ENCODE peak calls at places on chromosome 6, in five cellular contexts. C is BE2C, W is endothelial cell, H is A673, L is AG04450. V is an unnamed sample.

GRCh38 chr6:31114970-31115849 is 610 bp downstream of the PSORS1C1 start:
- DNase-seq in C (no peak), W (no peak), L (no peak), H (peak; percentile 64), V (no peak)

GRCh38 chr6:113997106-113997505 is 26.2 kb upstream of the HDAC2 start:
- DNase-seq in C (no peak), L (peak; percentile 50), H (no peak), W (no peak), V (no peak)

GRCh38 chr6:6614096-6614964 is 25.8 kb downstream of the LY86 start:
- DNase-seq in W (no peak), L (no peak), H (no peak), C (no peak), V (no peak)

GRCh38 chr6:64010010-64010409 is 374.4 kb downstream of the PHF3 start:
- DNase-seq in L (no peak), H (no peak), C (peak; percentile 35), W (no peak), V (no peak)

GRCh38 chr6:127900935-127901334 is at the start of gene THEMIS:
- DNase-seq in W (no peak), L (no peak), H (no peak), C (no peak), V (no peak)

GRCh38 chr6:150730801-150731445 is 131.2 kb downstream of the PLEKHG1 start:
- DNase-seq in W (no peak), L (no peak), H (no peak), C (no peak), V (no peak)

GRCh38 chr6:85186546-85187170 is 263.2 kb upstream of the NT5E start:
- DNase-seq in W (no peak), L (no peak), C (no peak), H (no peak), V (no peak)

GRCh38 chr6:128870751-128871150 is 12.2 kb upstream of the LAMA2 start:
- DNase-seq in L (no peak), H (no peak), W (no peak), C (no peak), V (no peak)

GRCh38 chr6:95119927-95120326 is 457.4 kb upstream of the MANEA start:
- DNase-seq in H (no peak), C (no peak), W (no peak), L (no peak), V (no peak)

GRCh38 chr6:37906121-37906520 is 86.6 kb downstream of the ZFAND3 start:
- DNase-seq in L (no peak), H (no peak), W (no peak), C (no peak), V (no peak)

GRCh38 chr6:113411006-113411405 is 446.1 kb upstream of the MARCKS start:
- DNase-seq in W (no peak), C (no peak), L (no peak), H (no peak), V (no peak)

GRCh38 chr6:143457563-143458359 is 7.2 kb downstream of the PEX3 start:
- DNase-seq in W (no peak), C (no peak), L (no peak), H (no peak), V (no peak)

GRCh38 chr6:168272379-168273011 is 47.1 kb downstream of the DACT2 start:
- DNase-seq in L (no peak), H (no peak), W (no peak), C (peak; percentile 62), V (no peak)

GRCh38 chr6:82783587-82784253 is 281.9 kb downstream of the UBE3D start:
- DNase-seq in L (no peak), C (no peak), H (peak; percentile 59), W (no peak), V (no peak)

GRCh38 chr6:56914791-56915658 is 39.9 kb upstream of the BEND6 start:
- DNase-seq in C (peak; percentile 12), H (no peak), L (no peak), W (no peak), V (no peak)

GRCh38 chr6:125867483-125867935 is 76.7 kb downstream of the NCOA7 start:
- DNase-seq in W (no peak), H (peak; percentile 6), C (peak; percentile 28), L (peak; percentile 33), V (no peak)

GRCh38 chr6:90393232-90393884 is 96.7 kb upstream of the BACH2 start:
- DNase-seq in H (peak; percentile 66), C (peak; percentile 51), W (peak; percentile 73), L (peak; percentile 32), V (no peak)

GRCh38 chr6:139644821-139645220 is 270.4 kb upstream of the CITED2 start:
- DNase-seq in W (no peak), H (no peak), L (no peak), C (no peak), V (no peak)

GRCh38 chr6:104325341-104326172 is 534.2 kb downstream of the HACE1 start:
- DNase-seq in L (no peak), C (peak; percentile 25), W (peak; percentile 20), H (peak; percentile 69), V (peak; percentile 27)

GRCh38 chr6:56091159-56091869 is 156.1 kb downstream of the COL21A1 start:
- DNase-seq in L (peak; percentile 58), C (no peak), H (peak; percentile 71), W (no peak), V (no peak)

GRCh38 chr6:91895592-91895991 is 1308.7 kb upstream of the MAP3K7 start:
- DNase-seq in H (no peak), C (no peak), L (no peak), W (no peak), V (no peak)

GRCh38 chr6:144289006-144289405 is 3.9 kb downstream of the UTRN start:
- DNase-seq in L (no peak), C (no peak), W (no peak), H (no peak), V (no peak)

GRCh38 chr6:67974931-67975330 is 660.2 kb upstream of the ADGRB3 start:
- DNase-seq in L (no peak), C (no peak), W (no peak), H (no peak), V (no peak)

GRCh38 chr6:156780117-156780641 is 3.0 kb downstream of the ARID1B start:
- DNase-seq in L (peak; percentile 81), W (no peak), C (peak; percentile 50), H (peak; percentile 83), V (no peak)

GRCh38 chr6:112033824-112034223 is 20.1 kb upstream of the CCN6 start:
- DNase-seq in C (no peak), H (peak; percentile 65), W (no peak), L (no peak), V (no peak)

GRCh38 chr6:109050447-109051102 is 44.1 kb downstream of the SESN1 start:
- DNase-seq in W (no peak), C (no peak), L (no peak), H (no peak), V (no peak)

GRCh38 chr6:113623124-113623523 is 234.0 kb upstream of the MARCKS start:
- DNase-seq in W (no peak), C (no peak), H (no peak), L (no peak), V (no peak)

GRCh38 chr6:157665172-157665571 is 157.9 kb upstream of the SNX9 start:
- DNase-seq in C (no peak), H (no peak), L (no peak), W (no peak), V (no peak)

GRCh38 chr6:31814677-31815024 is 432 bp downstream of the HSPA1L start:
- DNase-seq in L (peak; percentile 93), C (peak; percentile 92), W (peak; percentile 67), H (peak; percentile 99), V (no peak)

GRCh38 chr6:18264338-18265098 is at the start of gene DEK:
- DNase-seq in C (peak; percentile 92), H (peak; percentile 94), L (peak; percentile 46), W (peak; percentile 89), V (peak; percentile 51)
- TF ChIP-seq CTCF in C (peak; percentile 33), H (peak; percentile 53), L (peak; percentile 61), W (peak; percentile 11), V (peak; percentile 45)

GRCh38 chr6:102619585-102619984 is 1226.1 kb downstream of the GRIK2 start:
- DNase-seq in H (peak; percentile 65), W (peak; percentile 11), L (no peak), C (peak; percentile 14), V (no peak)
- TF ChIP-seq CTCF in H (peak; percentile 82), W (peak; percentile 64), L (no peak), C (peak; percentile 70), V (peak; percentile 65)

DNA sequence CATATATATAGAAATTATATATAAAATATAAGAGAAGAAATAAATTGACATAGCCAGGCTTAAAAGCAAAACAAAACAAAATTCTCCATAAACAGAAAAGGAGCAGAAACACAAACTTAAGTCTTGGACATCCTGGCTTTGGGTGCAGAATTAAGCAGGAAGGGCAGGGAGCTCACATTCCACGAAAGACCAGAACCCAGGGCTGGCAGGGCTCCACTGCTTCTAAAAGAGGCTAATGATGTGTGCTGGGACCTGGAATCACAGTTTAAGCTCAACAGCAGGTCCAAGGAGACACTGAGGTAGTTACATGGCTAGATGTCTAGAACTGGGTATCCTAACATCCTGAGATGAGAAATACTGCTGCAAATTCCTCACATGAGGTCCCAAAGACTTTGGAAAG is 210.3 kb downstream of the WDR27 start:
- DNase-seq in L (no peak), C (no peak), H (no peak), W (no peak), V (no peak)
- TF ChIP-seq CTCF in L (no peak), C (no peak), H (no peak), W (no peak), V (no peak)

GRCh38 chr6:29553268-29554057 is 6.1 kb downstream of the UBD start:
- DNase-seq in L (no peak), H (peak; percentile 23), W (peak; percentile 71), C (peak; percentile 23), V (no peak)
- TF ChIP-seq CTCF in L (no peak), H (no peak), W (no peak), C (no peak), V (no peak)

DNA sequence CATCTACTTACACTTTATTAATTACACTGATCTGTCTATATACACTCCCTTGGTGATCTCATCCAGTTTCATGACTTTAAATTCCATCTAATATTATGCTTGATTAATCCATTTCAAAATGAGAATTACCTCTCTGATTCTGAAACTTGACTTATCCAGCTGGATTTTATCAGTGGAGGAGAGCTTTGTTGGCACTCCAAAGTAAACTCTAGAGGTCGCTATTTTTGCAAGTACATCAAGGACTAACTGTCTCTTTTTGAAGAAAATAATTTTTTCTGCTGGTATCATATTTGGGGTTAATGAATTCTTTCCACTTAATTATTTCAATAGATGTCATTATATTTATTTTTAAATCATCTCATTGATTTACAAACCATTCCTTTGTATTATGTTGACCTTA is 630.3 kb upstream of the MAN1A1 start:
- DNase-seq in C (no peak), H (peak; percentile 13), L (no peak), W (no peak), V (no peak)
- TF ChIP-seq CTCF in C (peak; percentile 65), H (peak; percentile 57), L (no peak), W (peak; percentile 52), V (peak; percentile 23)

GRCh38 chr6:43952746-43953145 is 174.5 kb downstream of the MRPL14 start:
- DNase-seq in L (no peak), W (no peak), C (no peak), H (no peak), V (no peak)
- TF ChIP-seq CTCF in L (no peak), W (no peak), C (peak; percentile 22), H (peak; percentile 18), V (no peak)

GRCh38 chr6:135087403-135087802 is 32.8 kb upstream of the HBS1L start:
- DNase-seq in L (no peak), C (peak; percentile 24), W (peak; percentile 10), H (peak; percentile 26), V (no peak)
- TF ChIP-seq CTCF in L (no peak), C (peak; percentile 45), W (no peak), H (peak; percentile 34), V (no peak)

V was measured in D721Med.